ENCODE peak calls at places on chromosomes 16 and 17, in six cellular contexts. O is coronary artery; V is activated CD8-positive, alpha-beta T cell treated with anti-CD3 and anti-CD28 coated beads for 36 hours; F is choroid plexus epithelial cell; M is AG09319; D is endothelial cell. Q is an unnamed sample.

GRCh38 chr17:49576121-49576905 is 642 bp downstream of the NXPH3 start:
- DNase-seq in O (peak), V (no peak), F (peak), M (no peak), D (peak), Q (no peak)

GRCh38 chr17:27978689-27979175 is 63.7 kb upstream of the NLK start:
- DNase-seq in O (no peak), V (no peak), F (no peak), M (no peak), D (no peak), Q (no peak)

GRCh38 chr16:23254338-23254737 is 47.8 kb upstream of the SCNN1B start:
- DNase-seq in O (no peak), V (peak), F (peak), M (no peak), D (no peak), Q (peak)

GRCh38 chr16:10608687-10609409 is 28.4 kb upstream of the EMP2 start:
- DNase-seq in O (no peak), V (no peak), F (no peak), M (no peak), D (no peak), Q (peak)

GRCh38 chr16:67537270-67537635 is 8.6 kb downstream of the RIPOR1 start:
- DNase-seq in O (no peak), V (peak), F (peak), M (no peak), D (peak), Q (no peak)

GRCh38 chr17:79810138-79811027 is 13.5 kb upstream of the CBX8 start:
- DNase-seq in O (no peak), V (peak), F (peak), M (no peak), D (peak), Q (peak)

GRCh38 chr17:74008196-74008595 is 195.3 kb upstream of the RPL38 start:
- DNase-seq in O (no peak), V (peak), F (peak), M (no peak), D (peak), Q (no peak)

GRCh38 chr16:84907575-84907974 is 87.8 kb downstream of the CRISPLD2 start:
- DNase-seq in O (no peak), V (no peak), F (peak), M (no peak), D (no peak), Q (no peak)

GRCh38 chr16:59202463-59202862 is 468.3 kb upstream of the GOT2 start:
- DNase-seq in O (no peak), V (no peak), F (no peak), M (no peak), D (no peak), Q (no peak)

GRCh38 chr17:49581645-49581992 is 5.9 kb downstream of the NXPH3 start:
- DNase-seq in O (no peak), V (no peak), F (no peak), M (no peak), D (no peak), Q (no peak)

GRCh38 chr16:57620316-57621231 is 7.9 kb upstream of the ADGRG1 start:
- DNase-seq in O (no peak), V (no peak), F (no peak), M (no peak), D (no peak), Q (no peak)

GRCh38 chr17:64767269-64767997 is 105.3 kb upstream of the SMURF2 start:
- DNase-seq in O (no peak), V (no peak), F (no peak), M (no peak), D (no peak), Q (no peak)

GRCh38 chr16:13936596-13937081 is 16.7 kb downstream of the ERCC4 start:
- DNase-seq in O (no peak), V (peak), F (peak), M (no peak), D (no peak), Q (peak)

DNA sequence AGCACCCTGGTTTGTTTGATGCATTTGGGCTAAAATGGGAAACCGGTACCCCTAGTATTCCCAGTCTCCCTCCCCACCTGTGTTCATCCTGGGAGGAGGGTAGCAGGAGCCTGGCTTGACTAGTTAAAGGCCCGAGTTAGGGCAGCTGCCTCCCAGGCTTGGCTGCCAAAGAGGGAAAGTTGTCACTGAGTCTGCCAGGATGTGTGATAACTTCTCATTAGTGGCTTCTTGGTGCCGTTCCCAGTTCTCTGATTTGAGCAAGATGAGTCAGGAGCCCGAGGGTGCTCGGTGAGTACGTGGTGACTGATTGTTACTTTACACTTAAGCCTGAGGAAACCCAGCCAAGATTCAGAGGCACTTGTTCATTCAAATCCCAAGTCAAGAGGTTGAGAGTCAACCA is 2.5 kb downstream of the KRT32 start:
- DNase-seq in O (no peak), V (no peak), F (peak), M (peak), D (no peak), Q (peak)
- TF ChIP-seq CTCF in O (no peak), V (no peak), F (no peak), M (no peak), D (no peak), Q (no peak)

DNA sequence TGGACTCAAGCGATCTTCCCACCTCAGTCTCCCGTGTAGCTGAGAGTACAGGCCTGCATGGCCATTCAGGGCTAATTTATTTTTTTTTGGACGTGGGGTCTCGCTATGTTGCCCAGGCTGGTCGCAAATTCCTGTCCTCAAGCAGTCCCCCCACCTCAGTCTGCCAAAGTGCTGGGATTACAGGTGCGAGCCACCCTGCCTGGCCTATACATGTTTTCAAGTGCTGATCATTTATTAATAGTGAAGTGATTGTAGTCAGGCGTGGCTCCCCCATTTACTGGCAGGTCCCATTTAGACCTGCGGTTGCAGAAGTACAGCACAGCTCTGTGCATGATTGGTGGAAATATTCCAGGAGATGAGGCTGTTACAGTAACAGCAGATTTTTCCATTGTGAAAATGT is 8.4 kb downstream of the FOXK2 start:
- DNase-seq in O (no peak), V (no peak), F (no peak), M (no peak), D (no peak), Q (no peak)
- TF ChIP-seq CTCF in O (no peak), V (no peak), F (no peak), M (no peak), D (no peak), Q (no peak)

DNA sequence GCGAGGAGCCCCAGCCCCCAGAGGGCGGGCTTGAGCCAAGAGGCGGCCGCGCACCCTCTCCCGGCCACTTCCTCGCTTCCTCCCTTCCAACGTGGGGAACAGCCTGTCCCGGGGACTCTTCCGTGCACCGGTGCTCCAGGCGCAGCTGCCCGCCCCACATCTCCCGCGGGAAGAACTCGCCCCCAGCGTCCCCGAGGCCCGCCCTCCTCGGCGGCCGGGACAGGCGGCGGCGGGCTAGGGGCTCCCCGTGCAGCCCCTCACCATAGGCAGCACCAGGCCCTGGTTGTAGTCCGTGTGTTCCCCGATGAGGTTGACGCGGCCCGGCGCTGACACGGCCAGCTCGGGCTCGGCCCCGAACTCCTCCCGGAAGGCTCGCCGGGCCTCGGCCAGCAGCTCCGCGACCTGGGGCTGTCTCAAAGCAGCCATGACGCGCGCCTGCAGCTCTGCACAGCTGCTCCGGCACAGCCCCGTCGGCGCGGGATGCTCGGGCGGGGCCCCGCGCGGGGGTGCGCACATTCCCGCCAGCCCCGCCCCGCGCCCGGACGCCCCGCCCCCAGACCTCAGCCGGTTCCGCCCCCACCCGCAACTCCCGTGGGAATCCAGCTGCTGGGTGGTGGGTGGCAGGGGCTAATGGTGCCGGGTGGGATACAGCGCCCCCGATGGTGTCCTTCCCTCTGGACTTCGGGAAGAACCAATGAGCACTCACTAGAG is at the start of gene GALK1:
- DNase-seq in O (peak), V (peak), F (peak), M (no peak), D (peak), Q (peak)
- TF ChIP-seq CTCF in O (no peak), V (peak), F (peak), M (peak), D (no peak), Q (peak)

GRCh38 chr16:3655030-3655790 is 719 bp downstream of the DNASE1 start:
- DNase-seq in O (peak), V (no peak), F (no peak), M (no peak), D (no peak), Q (no peak)
- TF ChIP-seq CTCF in O (no peak), V (no peak), F (no peak), M (no peak), D (no peak), Q (no peak)

DNA sequence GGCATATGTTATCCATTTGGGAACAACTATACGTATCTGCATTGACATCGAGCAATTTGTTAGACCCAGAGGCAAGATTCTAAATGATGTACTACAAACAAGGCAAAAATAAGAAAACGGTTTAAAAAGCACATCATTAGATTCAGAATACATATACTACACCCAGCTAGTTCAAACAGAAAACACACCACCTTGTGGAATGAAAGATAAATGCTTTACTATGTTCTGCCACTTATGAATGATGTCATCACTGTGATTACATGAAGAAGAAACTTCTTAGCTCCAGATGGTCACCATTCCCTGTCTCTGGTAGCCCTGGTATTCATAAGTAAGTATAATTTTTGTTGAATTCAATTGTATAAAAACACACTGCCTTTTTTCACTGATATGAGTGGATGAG is 7.8 kb downstream of the NACA2 start:
- DNase-seq in O (no peak), V (no peak), F (peak), M (no peak), D (no peak), Q (peak)
- TF ChIP-seq CTCF in O (no peak), V (peak), F (peak), M (peak), D (peak), Q (peak)